ENCODE peak calls at places on chromosome 17, in nine cellular contexts. L is cardiac fibroblast, S is AG10803, Q is tibial nerve, U is astrocyte of the spinal cord, R is A549, H is foreskin fibroblast, Y is AG04449, T is K562. W is an unnamed sample.

GRCh38 chr17:8142158-8142886 is 9.9 kb downstream of the PER1 start:
- DNase-seq in L (no peak), Y (no peak), T (no peak), H (no peak), U (no peak), Q (no peak), S (no peak), R (no peak), W (no peak)

GRCh38 chr17:48478224-48479013 is 48.4 kb upstream of the SKAP1 start:
- DNase-seq in T (peak), S (peak), L (no peak), R (no peak), Y (no peak), Q (no peak), H (no peak), U (no peak), W (no peak)

GRCh38 chr17:42642377-42642776 is 16.7 kb upstream of the TUBG2 start:
- DNase-seq in Q (no peak), H (no peak), Y (no peak), S (no peak), L (no peak), U (no peak), T (peak), R (no peak), W (no peak)

GRCh38 chr17:83067071-83067717 is 12.2 kb upstream of the METRNL start:
- DNase-seq in Y (no peak), L (no peak), R (no peak), Q (no peak), S (no peak), T (no peak), H (no peak), U (no peak), W (no peak)

GRCh38 chr17:44203731-44204452 is 4.2 kb upstream of the ATXN7L3 start:
- DNase-seq in R (peak), U (peak), Y (no peak), S (peak), L (peak), H (no peak), Q (peak), T (peak), W (peak)

GRCh38 chr17:72588961-72589360 is 468.1 kb downstream of the SOX9 start:
- DNase-seq in S (no peak), Y (no peak), H (no peak), T (no peak), Q (no peak), R (peak), L (peak), U (peak), W (peak)

GRCh38 chr17:50257574-50258224 is 16.6 kb upstream of the TMEM92 start:
- DNase-seq in T (peak), R (no peak), Q (no peak), L (no peak), H (no peak), Y (no peak), U (no peak), S (no peak), W (no peak)

GRCh38 chr17:78257810-78258322 is 26.4 kb downstream of the TMEM235 start:
- DNase-seq in T (no peak), Y (no peak), S (no peak), R (no peak), Q (no peak), H (no peak), U (peak), L (no peak), W (no peak)

GRCh38 chr17:45248132-45248936 is 13.6 kb downstream of the SPATA32 start:
- DNase-seq in Y (no peak), R (peak), S (no peak), L (no peak), H (no peak), U (no peak), T (peak), Q (no peak), W (no peak)

GRCh38 chr17:152860-153420 is 15.6 kb downstream of the SCGB1C2 start:
- DNase-seq in H (no peak), T (no peak), Y (no peak), Q (no peak), L (no peak), U (no peak), S (no peak), R (no peak), W (no peak)

DNA sequence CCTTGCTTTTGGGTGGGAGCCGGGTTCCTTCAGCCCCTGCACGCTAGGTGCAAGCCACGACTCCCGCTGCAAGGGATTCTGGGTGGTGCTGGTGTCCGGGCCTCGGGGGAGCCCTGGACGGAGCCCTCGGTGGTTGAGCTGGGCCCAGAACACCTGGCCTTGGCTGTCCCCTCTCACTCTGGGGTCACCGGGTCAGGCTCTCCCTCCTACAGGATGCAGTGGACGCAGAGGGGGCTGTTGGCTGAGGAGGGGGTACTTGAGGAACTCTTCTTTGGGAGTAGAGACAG is 27.9 kb upstream of the SLC38A10 start:
- DNase-seq in L (no peak), T (no peak), R (no peak), Y (no peak), S (no peak), H (no peak), U (no peak), Q (no peak), W (no peak)
- TF ChIP-seq CTCF in L (no peak), T (no peak), R (no peak), Y (no peak), S (no peak), H (no peak), U (no peak), Q (no peak), W (no peak)

GRCh38 chr17:68954146-68954971 is 833 bp downstream of the ABCA8 start:
- DNase-seq in U (peak), T (no peak), L (peak), Q (no peak), R (no peak), Y (peak), H (peak), S (peak), W (peak)
- H3K4me3 ChIP-seq in U (peak), T (peak), L (peak), Q (peak), R (no peak), Y (no peak), H (peak), S (peak), W (peak)

DNA sequence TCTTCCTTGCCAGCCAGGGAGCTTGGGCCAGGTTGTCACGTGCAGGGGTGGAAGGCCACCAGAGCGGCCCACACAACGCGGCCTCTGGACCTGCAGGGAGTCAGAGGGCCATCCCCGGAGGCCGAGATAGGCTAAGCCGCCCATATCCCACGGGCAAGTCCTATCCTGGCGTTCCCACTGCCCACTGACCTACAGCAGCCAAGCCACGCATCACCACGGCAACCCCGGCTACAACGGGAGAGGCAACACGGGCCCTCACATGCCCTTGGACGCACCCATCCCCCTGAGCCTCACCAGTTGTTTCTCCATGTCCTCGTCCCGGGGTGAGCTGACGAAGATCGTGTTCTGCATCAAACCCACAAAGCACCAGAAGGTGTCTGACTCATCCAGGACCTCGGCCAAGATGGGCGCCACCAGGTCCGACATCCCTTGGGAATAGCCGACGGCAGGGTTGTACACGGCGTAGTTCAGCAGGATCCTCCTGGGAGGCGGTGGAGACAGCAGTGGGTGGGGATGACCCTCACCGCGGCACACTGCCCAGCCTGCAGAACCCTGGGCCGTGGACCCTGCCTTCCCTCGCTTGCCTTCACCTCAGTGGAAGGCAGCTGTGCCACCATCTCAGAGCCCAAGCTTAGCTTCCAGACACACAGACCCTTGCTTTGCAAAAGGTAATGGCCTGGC is 88.2 kb downstream of the TBC1D16 start:
- DNase-seq in H (no peak), U (peak), Q (no peak), L (peak), R (no peak), S (no peak), T (no peak), Y (no peak), W (peak)
- TF ChIP-seq CTCF in H (no peak), U (no peak), Q (no peak), L (no peak), R (no peak), S (no peak), T (no peak), Y (no peak), W (no peak)

GRCh38 chr17:38578641-38579480 is 26.9 kb downstream of the SRCIN1 start:
- DNase-seq in U (no peak), Y (no peak), L (no peak), T (no peak), R (no peak), Q (no peak), S (no peak), H (no peak), W (no peak)
- H3K4me3 ChIP-seq in U (no peak), Y (no peak), L (no peak), T (no peak), R (no peak), Q (no peak), S (no peak), H (no peak), W (no peak)

GRCh38 chr17:41419712-41420111 is 4.7 kb downstream of the KRT37 start:
- DNase-seq in Y (no peak), Q (no peak), R (no peak), S (no peak), H (no peak), T (no peak), U (no peak), L (no peak), W (no peak)

GRCh38 chr17:41415833-41416335 is 8.5 kb downstream of the KRT37 start:
- DNase-seq in R (no peak), H (peak), U (peak), Y (no peak), L (peak), T (no peak), Q (peak), S (peak), W (no peak)

GRCh38 chr17:41418116-41418860 is 6.1 kb downstream of the KRT37 start:
- DNase-seq in U (no peak), S (no peak), H (no peak), R (no peak), Q (no peak), L (no peak), T (no peak), Y (no peak), W (no peak)

GRCh38 chr17:41416478-41416877 is 7.9 kb downstream of the KRT37 start:
- DNase-seq in H (no peak), Y (no peak), L (no peak), Q (no peak), R (no peak), T (no peak), S (peak), U (no peak), W (no peak)

GRCh38 chr17:41417576-41418015 is 6.8 kb downstream of the KRT37 start:
- DNase-seq in Q (no peak), Y (no peak), S (no peak), R (peak), H (no peak), L (no peak), U (no peak), T (peak), W (no peak)
- TF ChIP-seq CTCF in Q (no peak), Y (peak), S (peak), R (peak), H (peak), L (peak), U (peak), T (peak), W (peak)

W was measured in fibroblast of mammary gland.